ENCODE peak calls at places on chromosomes 12 and 14, in four cellular contexts. R is PC-9, Q is HCT116, E is endothelial cell of umbilical vein. W is an unnamed sample. For H4K20me1, the result is how much of the 10 kb centered on the place peaks cover.

GRCh38 chr14:93994919-93995682 is 2.0 kb upstream of the CCDC197 start:
- DNase-seq in R (peak), Q (no peak), E (no peak), W (peak)

GRCh38 chr14:33962016-33962415 is 11.1 kb upstream of the EGLN3 start:
- DNase-seq in E (no peak), R (no peak), Q (no peak), W (no peak)

GRCh38 chr12:4302881-4303280 is 18.1 kb upstream of the TIGAR start:
- DNase-seq in R (no peak), Q (no peak), E (no peak), W (no peak)

GRCh38 chr12:94941440-94941862 is 62.0 kb downstream of the NDUFA12 start:
- DNase-seq in R (no peak), Q (no peak), E (peak), W (peak)

GRCh38 chr12:119204137-119204536 is 25.4 kb downstream of the HSPB8 start:
- DNase-seq in Q (no peak), R (no peak), E (no peak), W (no peak)

GRCh38 chr14:54610051-54610977 is 43.4 kb downstream of the SAMD4A start:
- DNase-seq in Q (no peak), R (no peak), E (no peak), W (peak)

GRCh38 chr12:59695379-59695778 is 99.5 kb downstream of the SLC16A7 start:
- DNase-seq in E (no peak), Q (no peak), R (no peak), W (peak)

GRCh38 chr12:81468206-81468605 is 290.9 kb downstream of the PPFIA2 start:
- DNase-seq in R (no peak), E (no peak), Q (no peak), W (peak)

GRCh38 chr14:51735851-51736250 is 84.1 kb downstream of the FRMD6 start:
- DNase-seq in R (no peak), E (no peak), Q (no peak), W (peak)

GRCh38 chr12:113005759-113006158 is 27.4 kb downstream of the OAS2 start:
- DNase-seq in R (no peak), Q (peak), E (no peak), W (no peak)

GRCh38 chr12:13853471-13853870 is 127.9 kb downstream of the GRIN2B start:
- DNase-seq in E (no peak), Q (no peak), R (no peak), W (no peak)

GRCh38 chr12:66113471-66113870 is 17.1 kb downstream of the LLPH start:
- DNase-seq in R (no peak), Q (no peak), E (no peak), W (no peak)

GRCh38 chr12:89882051-89882450 is 173.4 kb upstream of the ATP2B1 start:
- DNase-seq in R (no peak), Q (no peak), E (no peak), W (peak)

GRCh38 chr12:108642269-108642870 is 8.7 kb upstream of the SELPLG start:
- DNase-seq in E (no peak), R (no peak), Q (no peak), W (no peak)

GRCh38 chr12:47785887-47786661 is 13.0 kb downstream of the SLC48A1 start:
- DNase-seq in Q (no peak), E (no peak), R (peak), W (no peak)

GRCh38 chr12:73589220-73589619 is 948.4 kb upstream of the ATXN7L3B start:
- DNase-seq in E (no peak), R (peak), Q (no peak), W (no peak)

GRCh38 chr14:69882086-69882864 is 3.1 kb downstream of the SMOC1 start:
- DNase-seq in R (no peak), E (no peak), Q (no peak), W (no peak)

GRCh38 chr12:42332301-42332894 is 6.4 kb downstream of the PPHLN1 start:
- DNase-seq in Q (peak), R (no peak), E (peak), W (peak)

GRCh38 chr12:43742106-43742505 is 16.5 kb downstream of the PUS7L start:
- DNase-seq in R (peak), E (no peak), Q (no peak), W (peak)

GRCh38 chr12:34406228-34406995 is 384.1 kb downstream of the ALG10 start:
- DNase-seq in Q (no peak), R (no peak), E (no peak), W (no peak)

GRCh38 chr12:106759526-106760183 is 14.8 kb upstream of the RIC8B start:
- DNase-seq in E (no peak), R (no peak), Q (no peak), W (no peak)

GRCh38 chr12:108204117-108204516 is 75.0 kb downstream of the WSCD2 start:
- DNase-seq in R (no peak), E (no peak), Q (no peak), W (no peak)

GRCh38 chr14:33249361-33249760 is 310.7 kb downstream of the NPAS3 start:
- DNase-seq in Q (no peak), R (no peak), E (no peak), W (no peak)

GRCh38 chr14:65095633-65096205 is 6.6 kb downstream of the MAX start:
- DNase-seq in E (peak), Q (no peak), R (no peak), W (peak)

GRCh38 chr14:75803768-75804167 is 142.7 kb downstream of the TTLL5 start:
- DNase-seq in R (no peak), Q (no peak), E (no peak), W (peak)

GRCh38 chr12:48002179-48002601 is 2.1 kb downstream of the COL2A1 start:
- DNase-seq in E (no peak), R (no peak), Q (no peak), W (no peak)

GRCh38 chr14:56808314-56809201 is 1.7 kb downstream of the OTX2 start:
- DNase-seq in R (no peak), E (no peak), Q (no peak), W (no peak)

GRCh38 chr12:105113094-105113493 is 5.6 kb downstream of the WASHC4 start:
- DNase-seq in R (no peak), E (no peak), Q (no peak), W (no peak)

GRCh38 chr12:105107497-105108371 is at the start of gene WASHC4:
- DNase-seq in E (peak), R (peak), Q (peak), W (peak)

GRCh38 chr12:105109465-105110212 is 2.1 kb downstream of the WASHC4 start:
- DNase-seq in Q (no peak), E (peak), R (no peak), W (no peak)

GRCh38 chr12:105107176-105107496 is 395 bp upstream of the WASHC4 start:
- DNase-seq in Q (peak), R (no peak), E (no peak), W (peak)

DNA sequence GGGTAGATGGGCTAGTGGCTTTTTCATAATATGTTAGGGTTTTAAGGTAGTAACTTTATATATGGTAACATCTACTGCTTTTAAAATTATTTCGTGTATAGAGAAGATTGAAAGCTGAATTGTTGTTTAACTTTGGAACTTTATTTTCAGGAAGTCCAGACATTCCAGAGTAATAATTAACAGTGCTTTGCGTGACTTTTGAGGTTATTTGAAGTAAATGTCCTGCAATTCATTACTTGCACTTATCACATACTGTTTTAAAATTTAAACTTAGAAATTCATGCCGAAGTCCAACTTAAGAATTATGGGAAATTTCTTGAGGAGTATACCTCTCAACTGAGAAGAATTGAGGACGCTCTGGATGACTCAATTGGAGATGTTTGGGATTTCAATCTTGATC is 3.3 kb downstream of the WASHC4 start:
- DNase-seq in Q (no peak), R (no peak), E (peak), W (no peak)
- H4K20me1 ChIP-seq in Q (under half), R (under half), E (under half), W (under half)

GRCh38 chr12:79900199-79900598 is 34.7 kb downstream of the PPP1R12A start:
- DNase-seq in R (no peak), Q (no peak), E (no peak), W (no peak)
- H4K20me1 ChIP-seq in R (under half), Q (under half), E (under half), W (under half)

DNA sequence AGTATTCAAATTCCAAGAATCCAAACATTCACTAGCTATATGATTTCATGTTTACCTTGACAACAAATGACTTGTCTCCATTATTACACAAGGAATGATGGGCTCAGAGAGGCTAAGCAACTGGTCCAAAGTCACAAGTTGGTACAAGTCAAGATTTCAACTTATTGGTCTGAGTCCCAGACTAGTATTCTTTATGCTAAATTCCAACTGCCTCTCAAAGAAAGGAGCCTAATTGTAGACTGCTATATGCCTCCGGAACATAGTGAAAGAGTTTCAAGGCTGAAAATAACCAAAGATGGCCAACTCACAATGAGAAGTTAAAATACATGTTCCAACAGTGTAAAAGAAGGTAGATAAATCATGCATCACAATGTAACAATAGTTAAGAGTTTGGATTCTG is 7.5 kb downstream of the BTG1 start:
- DNase-seq in Q (no peak), R (no peak), E (peak), W (peak)
- H4K20me1 ChIP-seq in Q (under half), R (under half), E (under half), W (under half)

GRCh38 chr12:46259071-46259470 is 9.8 kb downstream of the SLC38A1 start:
- DNase-seq in R (peak), Q (no peak), E (no peak), W (no peak)
- H4K20me1 ChIP-seq in R (half or more), Q (under half), E (under half), W (under half)

DNA sequence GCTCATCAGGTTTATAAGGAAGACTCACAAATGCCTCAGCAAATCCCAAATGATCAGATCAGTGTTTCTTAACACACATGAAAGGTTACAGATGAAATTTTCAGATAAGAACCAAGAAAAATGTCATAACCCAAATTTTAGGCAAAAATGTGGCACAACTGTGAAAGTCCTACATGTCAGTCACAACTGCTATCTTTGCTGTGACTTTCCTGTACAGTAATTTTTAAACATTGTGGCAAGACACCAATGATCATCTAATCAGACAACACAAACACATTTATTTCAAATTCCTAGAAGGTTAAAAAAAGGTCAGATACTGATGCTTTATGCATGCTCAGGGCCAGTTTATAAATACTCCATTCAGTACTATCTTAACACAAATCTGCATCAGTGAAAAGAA is 31.1 kb downstream of the NUDT4 start:
- DNase-seq in E (no peak), R (no peak), Q (no peak), W (peak)
- H4K20me1 ChIP-seq in E (under half), R (under half), Q (under half), W (under half)

GRCh38 chr14:99522934-99523660 is 41.9 kb downstream of the CCNK start:
- DNase-seq in R (no peak), E (no peak), Q (no peak), W (peak)

GRCh38 chr14:99523661-99524050 is 42.4 kb downstream of the CCNK start:
- DNase-seq in R (no peak), E (no peak), Q (no peak), W (no peak)

GRCh38 chr14:99525699-99526080 is 44.5 kb downstream of the CCNK start:
- DNase-seq in Q (no peak), R (no peak), E (no peak), W (no peak)

GRCh38 chr14:99524804-99525698 is 43.8 kb downstream of the CCNK start:
- DNase-seq in R (no peak), Q (no peak), E (peak), W (peak)

GRCh38 chr14:99524091-99524661 is 43.0 kb downstream of the CCNK start:
- DNase-seq in R (no peak), Q (no peak), E (peak), W (no peak)
- H4K20me1 ChIP-seq in R (under half), Q (under half), E (under half), W (under half)

DNA sequence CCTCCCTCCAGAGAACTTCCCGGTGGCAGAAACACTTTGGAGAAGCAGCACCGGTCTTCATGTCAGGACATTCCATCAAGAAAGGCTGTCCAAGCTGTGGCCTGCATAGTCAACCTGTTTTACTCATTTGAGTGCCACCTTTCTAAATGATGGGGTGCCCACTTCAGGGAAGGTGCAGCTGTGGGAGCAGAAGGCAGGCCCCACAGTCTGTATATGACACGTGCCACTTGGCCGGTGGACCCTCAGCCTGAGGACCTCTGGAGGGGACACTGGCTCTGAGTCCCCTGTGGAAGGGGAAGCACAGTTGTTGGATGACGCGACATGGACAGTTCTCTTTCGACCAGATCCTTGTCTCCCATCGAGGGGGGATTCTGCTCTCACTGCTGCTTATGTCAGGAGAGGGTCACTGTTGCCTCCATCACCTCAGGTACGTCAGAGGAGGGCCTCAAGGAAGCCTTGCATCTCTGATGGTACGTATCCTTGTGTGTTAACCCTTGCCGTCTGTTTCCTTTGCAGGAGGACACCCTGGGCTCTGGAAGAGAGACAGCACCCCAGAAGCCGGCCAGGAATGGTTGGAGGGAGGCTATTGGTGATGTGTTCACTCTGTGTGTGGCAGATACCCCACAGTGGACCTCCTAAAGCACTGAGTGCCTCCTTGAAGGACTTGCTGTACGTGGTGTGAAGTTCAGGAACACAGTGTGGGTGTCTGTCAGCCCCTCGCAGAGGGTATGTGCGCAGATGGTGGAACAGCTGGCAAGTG is 132.1 kb upstream of the RTL1 start:
- DNase-seq in Q (no peak), R (no peak), E (no peak), W (no peak)
- H4K20me1 ChIP-seq in Q (under half), R (under half), E (under half), W (under half)

GRCh38 chr12:92136883-92137582 is 8.6 kb downstream of the BTG1 start:
- DNase-seq in Q (peak), E (peak), R (peak), W (peak)

GRCh38 chr12:92140919-92141536 is 4.6 kb downstream of the BTG1 start:
- DNase-seq in E (no peak), Q (no peak), R (no peak), W (peak)

GRCh38 chr12:92136021-92136735 is 9.5 kb downstream of the BTG1 start:
- DNase-seq in E (no peak), Q (no peak), R (no peak), W (no peak)

GRCh38 chr12:92139634-92140555 is 5.8 kb downstream of the BTG1 start:
- DNase-seq in R (peak), E (peak), Q (no peak), W (peak)

GRCh38 chr12:92138626-92139025 is 7.0 kb downstream of the BTG1 start:
- DNase-seq in Q (no peak), R (no peak), E (no peak), W (no peak)
- H4K20me1 ChIP-seq in Q (under half), R (under half), E (under half), W (under half)

DNA sequence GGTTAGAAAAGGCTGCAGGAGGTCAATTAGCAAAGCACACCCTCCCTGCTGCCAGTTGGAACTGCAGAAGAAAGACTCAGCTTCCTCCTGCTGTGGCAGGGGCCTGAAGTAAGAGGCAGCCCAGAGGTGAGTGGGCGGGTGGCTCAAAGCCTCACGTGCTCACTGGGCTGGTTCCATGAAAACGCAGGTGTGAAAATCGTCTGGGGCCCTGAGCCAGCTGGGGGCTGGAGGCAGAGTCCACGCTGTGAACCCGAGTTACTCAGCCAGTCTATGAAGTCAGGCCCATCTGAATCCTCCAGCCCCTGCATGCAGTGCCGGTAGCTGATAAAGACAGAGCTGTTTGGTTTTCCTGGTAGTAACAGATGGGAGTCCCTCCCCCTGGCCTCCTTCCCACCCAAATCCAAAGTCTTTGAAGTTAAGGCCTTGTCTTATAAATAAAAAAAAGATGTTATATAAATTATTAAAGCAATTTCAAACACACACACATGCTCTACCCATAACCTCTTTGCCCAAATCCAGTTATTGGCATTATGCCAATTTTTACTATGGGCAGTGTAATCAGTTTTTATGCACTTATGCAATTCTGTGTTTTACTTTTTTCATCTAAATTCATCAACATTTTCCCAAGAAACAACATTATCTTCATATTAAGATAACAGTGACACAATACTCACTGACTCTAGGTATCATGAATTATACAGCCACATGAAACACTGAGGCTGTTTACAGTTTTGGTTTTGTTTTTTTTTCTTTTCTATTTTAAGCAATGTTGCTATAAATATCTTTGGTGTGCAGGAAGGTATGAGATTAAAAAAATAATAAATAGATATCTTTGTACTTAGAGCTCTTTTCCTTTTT is 57.9 kb upstream of the PNMA1 start:
- DNase-seq in Q (no peak), E (peak), R (no peak), W (peak)
- H4K20me1 ChIP-seq in Q (under half), E (under half), R (under half), W (under half)